ENCODE peak calls at places on chromosome 1, in five cellular contexts. M, L, A, O and Y are unnamed samples.

GRCh38 chr1:244165021-244165420 is 113.9 kb downstream of the ZBTB18 start:
- DNase-seq in M (no peak), O (no peak), A (no peak), L (no peak), Y (no peak)

GRCh38 chr1:240739754-240740153 is 127.8 kb upstream of the GREM2 start:
- DNase-seq in A (peak), M (no peak), O (no peak), L (peak), Y (no peak)

GRCh38 chr1:38092256-38092655 is 45.7 kb upstream of the POU3F1 start:
- DNase-seq in A (no peak), O (no peak), L (no peak), M (no peak), Y (no peak)

GRCh38 chr1:30888391-30888790 is 20.2 kb downstream of the SDC3 start:
- DNase-seq in L (peak), A (peak), M (no peak), O (no peak), Y (no peak)

GRCh38 chr1:19640363-19641316 is 3.5 kb upstream of the NBL1 start:
- DNase-seq in A (no peak), L (peak), M (no peak), O (no peak), Y (no peak)

GRCh38 chr1:222370911-222371717 is 176.8 kb downstream of the HHIPL2 start:
- DNase-seq in A (peak), L (peak), O (no peak), M (no peak), Y (no peak)

GRCh38 chr1:3774503-3775247 is 2.1 kb downstream of the SMIM1 start:
- DNase-seq in A (no peak), L (peak), O (no peak), M (no peak), Y (no peak)

GRCh38 chr1:97384294-97384952 is 536.4 kb downstream of the DPYD start:
- DNase-seq in L (peak), O (no peak), M (no peak), A (peak), Y (no peak)